ENCODE peak calls at places on chromosomes 16 and 17, in five cellular contexts. H is lung; M is endodermal cell; Y is left ventricle myocardium inferior; K is CD8-positive, alpha-beta T cell. U is an unnamed sample.

GRCh38 chr16:13866073-13866472 is 53.9 kb upstream of the ERCC4 start:
- DNase-seq in H (peak; percentile 72), M (peak; percentile 92), Y (peak; percentile 56), K (no peak), U (peak; percentile 9)

GRCh38 chr16:69831212-69832123 is 69.3 kb downstream of the WWP2 start:
- DNase-seq in H (no peak), M (no peak), Y (no peak), K (no peak), U (no peak)

GRCh38 chr17:14815079-14815478 is 450.0 kb downstream of the PMP22 start:
- DNase-seq in H (no peak), M (no peak), Y (no peak), K (no peak), U (no peak)

GRCh38 chr16:81500833-81501521 is 56.4 kb downstream of the CMIP start:
- DNase-seq in H (no peak), M (no peak), Y (no peak), K (no peak), U (no peak)

GRCh38 chr16:6682142-6682811 is 650.4 kb upstream of the RBFOX1 start:
- DNase-seq in H (no peak), M (peak; percentile 92), Y (no peak), K (no peak), U (no peak)

GRCh38 chr17:76816590-76817135 is 51.5 kb upstream of the MGAT5B start:
- DNase-seq in H (no peak), M (peak; percentile 94), Y (peak; percentile 22), K (peak; percentile 14), U (peak; percentile 56)

GRCh38 chr16:57475711-57476339 is 10.5 kb downstream of the DOK4 start:
- DNase-seq in H (no peak), M (peak; percentile 98), Y (no peak), K (no peak), U (peak; percentile 82)

GRCh38 chr16:87834668-87835473 is 34.4 kb downstream of the SLC7A5 start:
- DNase-seq in H (no peak), M (no peak), Y (no peak), K (no peak), U (no peak)

GRCh38 chr16:57689772-57690558 is 4.6 kb upstream of the DRC7 start:
- DNase-seq in H (no peak), M (no peak), Y (no peak), K (peak; percentile 12), U (peak; percentile 12)

GRCh38 chr17:55734128-55734781 is 11.6 kb upstream of the TMEM100 start:
- DNase-seq in H (no peak), M (peak; percentile 69), Y (no peak), K (no peak), U (no peak)

GRCh38 chr16:50505714-50506542 is 42.3 kb upstream of the NKD1 start:
- DNase-seq in H (no peak), M (peak; percentile 82), Y (no peak), K (no peak), U (no peak)

GRCh38 chr17:81930142-81931125 is 2.9 kb upstream of the MAFG start:
- DNase-seq in H (no peak), M (peak; percentile 75), Y (peak; percentile 11), K (no peak), U (no peak)

GRCh38 chr16:63877401-63877800 is 1244.5 kb downstream of the CDH11 start:
- DNase-seq in H (no peak), M (no peak), Y (no peak), K (no peak), U (no peak)

GRCh38 chr16:60203525-60204124 is 1469.5 kb upstream of the GOT2 start:
- DNase-seq in H (no peak), M (no peak), Y (no peak), K (no peak), U (no peak)

GRCh38 chr16:81695431-81695890 is 83.6 kb upstream of the PLCG2 start:
- DNase-seq in H (no peak), M (no peak), Y (no peak), K (no peak), U (no peak)

GRCh38 chr16:58433569-58433951 is 41.3 kb downstream of the GINS3 start:
- DNase-seq in H (no peak), M (no peak), Y (no peak), K (no peak), U (no peak)

GRCh38 chr17:76369804-76370203 is 14.6 kb upstream of the SPHK1 start:
- DNase-seq in H (no peak), M (no peak), Y (peak; percentile 35), K (no peak), U (no peak)

GRCh38 chr16:59385953-59386352 is 651.8 kb upstream of the GOT2 start:
- DNase-seq in H (no peak), M (no peak), Y (no peak), K (no peak), U (no peak)

GRCh38 chr17:27345141-27345904 is 51.4 kb downstream of the WSB1 start:
- DNase-seq in H (no peak), M (peak; percentile 96), Y (no peak), K (no peak), U (no peak)

GRCh38 chr16:12340151-12340733 is 363.7 kb downstream of the SNX29 start:
- DNase-seq in H (peak; percentile 37), M (peak; percentile 90), Y (no peak), K (no peak), U (no peak)

GRCh38 chr17:12624221-12624620 is 41.5 kb upstream of the MYOCD start:
- DNase-seq in H (no peak), M (no peak), Y (no peak), K (no peak), U (no peak)

DNA sequence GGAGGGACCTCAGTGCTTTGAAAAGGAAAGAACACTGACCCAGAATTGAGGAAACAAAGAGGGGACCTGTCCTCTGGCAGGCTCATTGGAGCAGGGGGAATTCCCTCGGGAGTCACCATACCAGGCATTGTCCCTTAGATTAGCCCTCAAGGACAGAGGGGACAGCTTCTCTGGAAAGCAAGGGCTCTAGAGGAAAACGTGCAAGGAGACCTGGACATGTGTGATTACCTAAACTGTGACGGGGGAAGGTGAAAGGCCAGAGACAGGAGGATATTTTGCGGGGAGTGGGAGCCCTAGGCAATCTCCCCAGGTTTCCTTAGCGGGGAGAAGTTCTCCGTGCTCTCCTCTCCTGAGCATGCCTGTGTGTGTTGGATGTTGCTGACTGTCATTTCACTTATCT is 7.5 kb upstream of the FZD2 start:
- DNase-seq in H (no peak), M (peak; percentile 57), Y (no peak), K (no peak), U (no peak)
- H3K27me3 ChIP-seq in H (no peaks in the 10 kb centered on the region), M (peaks cover 5% of the 10 kb centered on the region), Y (peaks cover 49% of the 10 kb centered on the region), K (peaks cover 4% of the 10 kb centered on the region), U (no peaks in the 10 kb centered on the region)

DNA sequence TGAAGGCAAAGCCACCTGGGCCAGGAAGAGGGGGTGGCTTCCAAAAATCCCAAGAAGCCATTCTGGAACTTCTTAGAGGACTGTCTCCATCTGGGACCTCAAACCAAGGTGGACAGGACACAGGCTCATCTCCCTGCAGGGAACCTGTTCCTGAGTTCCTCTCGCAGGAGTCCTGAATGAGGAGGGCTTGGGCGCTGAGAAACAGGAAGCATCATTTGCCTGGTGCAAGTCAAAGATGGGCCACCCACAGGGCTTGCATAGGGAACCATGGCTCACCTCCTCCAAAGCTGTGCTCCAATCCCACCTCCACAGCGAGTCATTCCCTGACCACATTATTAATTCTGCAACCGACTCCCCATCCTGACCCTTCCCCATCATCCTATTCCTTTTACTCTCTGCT is 55.0 kb upstream of the RPL38 start:
- DNase-seq in H (no peak), M (no peak), Y (no peak), K (no peak), U (no peak)
- H3K4me3 ChIP-seq in H (no peak overlapping the region), M (no peak overlapping the region), Y (no peak overlapping the region), K (no peak overlapping the region), U (no peak overlapping the region)

GRCh38 chr17:65457183-65457582 is 104.3 kb downstream of the AXIN2 start:
- DNase-seq in H (no peak), M (no peak), Y (no peak), K (no peak), U (no peak)

GRCh38 chr17:65459667-65460415 is 101.6 kb downstream of the AXIN2 start:
- DNase-seq in H (no peak), M (no peak), Y (no peak), K (no peak), U (no peak)

GRCh38 chr17:65456368-65457151 is 104.9 kb downstream of the AXIN2 start:
- DNase-seq in H (no peak), M (no peak), Y (no peak), K (no peak), U (no peak)

GRCh38 chr17:65455972-65456343 is 105.5 kb downstream of the AXIN2 start:
- DNase-seq in H (peak; percentile 49), M (peak; percentile 83), Y (no peak), K (no peak), U (peak; percentile 40)

GRCh38 chr17:65457635-65458257 is 103.7 kb downstream of the AXIN2 start:
- DNase-seq in H (no peak), M (no peak), Y (no peak), K (no peak), U (no peak)
- H3K27ac ChIP-seq in H (no peak overlapping the region), M (no peak overlapping the region), Y (peak overlapping the region; percentile 84), K (no peak overlapping the region), U (no peak overlapping the region)

DNA sequence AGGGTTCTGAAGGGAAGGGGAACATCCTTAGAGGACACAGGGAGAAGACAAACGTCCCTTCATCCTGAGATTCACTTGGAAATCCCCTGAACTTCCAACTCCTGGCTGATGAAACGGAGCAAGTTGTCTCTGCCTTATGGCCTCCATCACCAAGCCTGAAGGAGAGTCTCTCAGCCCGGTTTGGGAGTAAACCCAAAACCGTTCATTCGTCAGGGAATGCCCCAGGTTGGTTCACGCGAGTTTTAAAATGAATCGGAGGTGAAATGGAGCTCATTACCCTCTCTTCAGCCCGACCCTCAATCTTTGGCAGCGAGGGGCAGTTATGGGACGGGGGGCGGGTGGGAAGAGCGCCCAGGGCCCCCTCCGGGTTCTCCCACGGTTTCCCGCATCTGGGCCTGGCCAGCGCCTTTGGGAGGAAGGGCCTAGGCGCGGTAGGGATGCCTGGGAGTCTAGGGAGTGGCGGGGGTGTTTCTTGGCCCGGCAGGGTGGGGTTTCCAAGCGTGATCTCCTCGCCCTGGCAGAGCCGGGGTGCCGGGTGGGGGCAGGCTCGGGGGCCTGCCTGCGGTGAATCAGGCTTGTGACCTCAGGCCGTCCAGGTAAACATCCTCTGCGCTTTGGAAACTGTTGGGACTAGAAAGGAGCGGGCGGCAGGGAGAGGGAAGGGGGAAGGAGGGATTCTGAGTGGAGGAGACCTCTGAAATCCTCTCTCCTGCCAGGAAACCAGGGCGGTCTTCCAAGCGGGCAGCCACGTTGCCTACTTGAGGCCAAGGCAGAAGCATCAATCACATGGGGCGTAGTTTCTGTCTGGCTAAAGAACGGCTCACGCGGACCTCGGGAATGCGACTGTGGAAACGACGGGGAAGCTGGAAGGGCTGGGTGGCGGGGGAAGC is 24.1 kb upstream of the HOXB13 start:
- DNase-seq in H (no peak), M (peak; percentile 67), Y (no peak), K (no peak), U (no peak)
- H3K27me3 ChIP-seq in H (peaks cover 10% of the 10 kb centered on the region), M (peaks cover 100% of the 10 kb centered on the region), Y (peaks cover 100% of the 10 kb centered on the region), K (peaks cover 70% of the 10 kb centered on the region), U (peaks cover 88% of the 10 kb centered on the region)

GRCh38 chr16:5000573-5001001 is 33.1 kb downstream of the NAGPA start:
- DNase-seq in H (no peak), M (no peak), Y (no peak), K (no peak), U (no peak)
- H3K4me3 ChIP-seq in H (no peak overlapping the region), M (no peak overlapping the region), Y (no peak overlapping the region), K (no peak overlapping the region), U (no peak overlapping the region)

DNA sequence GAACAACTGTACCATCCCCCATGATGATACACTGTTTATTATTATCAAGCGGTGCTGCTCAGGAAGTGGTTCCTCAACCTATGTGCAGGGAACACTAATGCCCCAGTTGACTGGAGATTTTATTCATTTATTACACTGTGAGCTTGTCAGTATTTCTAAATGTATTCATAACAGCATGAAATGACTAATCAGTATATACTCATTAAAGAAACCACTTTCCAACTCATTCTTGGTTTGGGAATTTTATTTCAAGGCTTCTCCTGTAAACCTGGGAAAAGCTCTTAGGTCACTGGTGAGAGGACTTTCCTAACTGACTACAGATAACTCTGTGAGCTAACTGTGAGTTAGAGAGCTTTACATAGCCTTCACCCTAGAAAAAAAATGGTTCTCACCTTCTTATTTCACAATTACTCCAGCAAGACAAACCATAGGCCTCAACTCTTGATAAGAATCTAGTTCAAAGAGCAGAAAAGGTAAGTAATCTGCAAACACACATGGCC is 42.5 kb downstream of the NXPH3 start:
- DNase-seq in H (no peak), M (no peak), Y (no peak), K (no peak), U (no peak)
- H3K27ac ChIP-seq in H (no peak overlapping the region), M (no peak overlapping the region), Y (peak overlapping the region; percentile 70), K (no peak overlapping the region), U (no peak overlapping the region)

U was measured in CD4-positive, alpha-beta memory T cell.